ENCODE peak calls at places on chromosomes 13 and 19, in four cellular contexts. U is pancreas, H is colonic mucosa, L is dorsolateral prefrontal cortex. A is an unnamed sample.

GRCh38 chr13:29934531-29935308 is 84.3 kb upstream of the UBL3 start:
- DNase-seq in U (no peak), H (no peak), L (no peak), A (no peak)

GRCh38 chr13:98284677-98285076 is 107.6 kb upstream of the RNF113B start:
- DNase-seq in U (no peak), H (no peak), L (no peak), A (no peak)

GRCh38 chr13:39959497-39959896 is 304.0 kb downstream of the COG6 start:
- DNase-seq in U (no peak), H (no peak), L (no peak), A (no peak)

GRCh38 chr13:55345197-55345596 is 1795.5 kb upstream of the PRR20A start:
- DNase-seq in U (no peak), H (no peak), L (no peak), A (no peak)

GRCh38 chr13:32528358-32528757 is 10.2 kb downstream of the N4BP2L2 start:
- DNase-seq in U (no peak), H (no peak), L (no peak), A (no peak)

GRCh38 chr19:4115050-4115817 is 8.7 kb downstream of the MAP2K2 start:
- DNase-seq in U (no peak), H (no peak), L (peak), A (peak)

GRCh38 chr13:44974056-44974798 is 15.0 kb downstream of the NUFIP1 start:
- DNase-seq in U (no peak), H (no peak), L (no peak), A (no peak)

GRCh38 chr13:93709511-93710244 is 483.1 kb downstream of the GPC6 start:
- DNase-seq in U (no peak), H (no peak), L (no peak), A (no peak)

GRCh38 chr13:51912091-51912490 is 50.3 kb downstream of the CCDC70 start:
- DNase-seq in U (no peak), H (no peak), L (peak), A (peak)

GRCh38 chr19:8505680-8506401 is 3.4 kb upstream of the PRAM1 start:
- DNase-seq in U (peak), H (peak), L (peak), A (peak)
- H3K27ac ChIP-seq in U (peak), H (no peak), L (peak), A (no peak)

GRCh38 chr19:29683009-29683408 is 17.7 kb downstream of the PLEKHF1 start:
- DNase-seq in U (no peak), H (no peak), L (peak), A (peak)
- H3K27ac ChIP-seq in U (no peak), H (no peak), L (peak), A (peak)

DNA sequence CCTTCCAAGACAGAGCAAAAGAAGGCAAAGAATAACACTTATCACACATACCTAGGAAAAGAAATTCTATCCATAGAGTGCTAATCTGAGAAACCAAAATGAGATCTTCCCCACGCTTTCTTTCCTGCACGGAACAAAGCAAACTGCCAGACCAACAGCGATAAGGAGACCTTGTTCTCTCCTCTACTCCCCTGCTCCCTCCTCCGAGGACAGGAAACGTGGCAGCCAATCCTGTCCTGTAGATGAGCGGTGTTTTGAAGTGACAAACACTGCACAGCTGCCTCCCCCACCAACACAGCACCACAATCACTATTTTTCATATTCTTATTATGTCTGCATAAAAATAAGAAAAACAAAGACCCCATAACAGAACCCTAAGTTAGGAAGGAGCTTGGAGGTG is 113.9 kb upstream of the IRS2 start:
- DNase-seq in U (no peak), H (no peak), L (no peak), A (no peak)
- H3K27ac ChIP-seq in U (no peak), H (no peak), L (no peak), A (no peak)

GRCh38 chr13:48496271-48496670 is 36.6 kb downstream of the RCBTB2 start:
- DNase-seq in U (no peak), H (no peak), L (no peak), A (no peak)
- H3K27ac ChIP-seq in U (no peak), H (no peak), L (no peak), A (no peak)

GRCh38 chr19:2547721-2548120 is 71.8 kb downstream of the GADD45B start:
- DNase-seq in U (no peak), H (no peak), L (no peak), A (no peak)
- H3K27ac ChIP-seq in U (no peak), H (no peak), L (peak), A (peak)

GRCh38 chr19:15294591-15294990 is 37.7 kb downstream of the BRD4 start:
- DNase-seq in U (no peak), H (no peak), L (no peak), A (no peak)
- H3K27ac ChIP-seq in U (no peak), H (no peak), L (no peak), A (no peak)

GRCh38 chr13:49297338-49297737 is 49.6 kb downstream of the CDADC1 start:
- DNase-seq in U (no peak), H (no peak), L (no peak), A (no peak)

GRCh38 chr13:49298903-49299605 is 51.3 kb downstream of the CDADC1 start:
- DNase-seq in U (no peak), H (no peak), L (no peak), A (no peak)

GRCh38 chr13:49296659-49297058 is 48.9 kb downstream of the CDADC1 start:
- DNase-seq in U (no peak), H (no peak), L (no peak), A (no peak)

GRCh38 chr13:49292742-49293498 is 45.2 kb downstream of the CDADC1 start:
- DNase-seq in U (no peak), H (no peak), L (no peak), A (peak)

DNA sequence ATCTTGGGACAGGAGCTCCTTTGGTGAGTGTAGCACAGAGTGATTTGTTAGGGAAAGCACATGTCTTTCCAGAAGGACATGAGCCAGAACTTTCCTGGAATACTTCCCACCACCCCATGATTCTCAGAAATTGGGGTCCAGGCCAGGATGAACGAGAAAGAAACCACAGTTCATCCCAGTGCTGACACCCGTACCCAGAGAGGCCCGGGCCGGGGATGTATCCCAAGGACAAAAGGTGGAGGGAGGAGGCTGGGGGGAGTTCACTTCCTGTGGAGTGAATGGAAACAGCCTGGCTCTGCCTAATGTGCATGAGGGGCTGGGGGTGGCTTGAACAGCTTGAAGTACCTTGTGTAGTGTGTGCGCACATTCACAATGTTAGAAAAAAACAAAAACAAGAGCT is 47.5 kb downstream of the CDADC1 start:
- DNase-seq in U (no peak), H (no peak), L (no peak), A (no peak)
- H3K27ac ChIP-seq in U (no peak), H (no peak), L (no peak), A (no peak)

DNA sequence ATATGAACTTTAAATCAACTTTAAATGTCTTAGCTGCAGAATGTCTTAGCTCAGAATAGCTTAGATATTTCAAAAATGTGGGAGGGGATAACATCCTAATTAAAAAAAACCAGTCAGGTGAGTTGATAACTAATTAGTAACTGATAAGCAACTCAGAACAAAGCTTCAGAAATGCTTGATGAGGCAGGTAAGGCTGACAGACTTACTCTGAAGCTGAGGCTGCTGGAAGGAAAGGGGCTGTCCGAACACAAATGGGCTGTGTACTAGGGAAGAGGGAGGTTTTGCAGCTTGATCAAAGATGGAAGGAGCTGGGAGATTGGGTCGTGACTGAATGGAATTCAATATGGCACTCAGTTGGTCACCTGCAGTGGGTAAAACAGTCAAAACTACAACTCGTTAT is 91.2 kb upstream of the FBXL3 start:
- DNase-seq in U (no peak), H (no peak), L (no peak), A (no peak)
- H3K27ac ChIP-seq in U (no peak), H (no peak), L (no peak), A (no peak)

GRCh38 chr13:78258304-78258703 is 339.7 kb upstream of the EDNRB start:
- DNase-seq in U (no peak), H (no peak), L (no peak), A (no peak)
- H3K27ac ChIP-seq in U (no peak), H (no peak), L (no peak), A (no peak)